ENCODE peak calls at places on chromosomes 16 and 17, in four cellular contexts. W, K, M and U are unnamed samples.

GRCh38 chr17:34252138-34252889 is 2.8 kb upstream of the CCL2 start:
- DNase-seq in W (peak; percentile 95), K (no peak), M (peak; percentile 56), U (no peak)

GRCh38 chr17:58339775-58340622 is 11.4 kb upstream of the TSPOAP1 start:
- DNase-seq in W (no peak), K (no peak), M (no peak), U (no peak)

GRCh38 chr16:29674188-29674587 is 4.8 kb upstream of the QPRT start:
- DNase-seq in W (peak; percentile 40), K (no peak), M (no peak), U (no peak)

GRCh38 chr17:2724783-2725164 is 13.2 kb upstream of the CLUH start:
- DNase-seq in W (peak; percentile 26), K (peak; percentile 77), M (peak; percentile 89), U (peak; percentile 85)

GRCh38 chr17:61245706-61246135 is 153.9 kb upstream of the TBX2 start:
- DNase-seq in W (no peak), K (no peak), M (no peak), U (peak; percentile 79)

GRCh38 chr17:1634841-1635650 is 6.4 kb upstream of the SLC43A2 start:
- DNase-seq in W (no peak), K (no peak), M (no peak), U (no peak)

GRCh38 chr17:7560172-7561027 is 1.3 kb upstream of the SENP3 start:
- DNase-seq in W (peak; percentile 49), K (peak; percentile 90), M (peak; percentile 91), U (peak; percentile 94)

GRCh38 chr17:38707678-38708351 is 2.7 kb downstream of the MLLT6 start:
- DNase-seq in W (no peak), K (no peak), M (no peak), U (no peak)

GRCh38 chr16:88323546-88324330 is 59.0 kb upstream of the ZNF469 start:
- DNase-seq in W (no peak), K (no peak), M (no peak), U (no peak)

DNA sequence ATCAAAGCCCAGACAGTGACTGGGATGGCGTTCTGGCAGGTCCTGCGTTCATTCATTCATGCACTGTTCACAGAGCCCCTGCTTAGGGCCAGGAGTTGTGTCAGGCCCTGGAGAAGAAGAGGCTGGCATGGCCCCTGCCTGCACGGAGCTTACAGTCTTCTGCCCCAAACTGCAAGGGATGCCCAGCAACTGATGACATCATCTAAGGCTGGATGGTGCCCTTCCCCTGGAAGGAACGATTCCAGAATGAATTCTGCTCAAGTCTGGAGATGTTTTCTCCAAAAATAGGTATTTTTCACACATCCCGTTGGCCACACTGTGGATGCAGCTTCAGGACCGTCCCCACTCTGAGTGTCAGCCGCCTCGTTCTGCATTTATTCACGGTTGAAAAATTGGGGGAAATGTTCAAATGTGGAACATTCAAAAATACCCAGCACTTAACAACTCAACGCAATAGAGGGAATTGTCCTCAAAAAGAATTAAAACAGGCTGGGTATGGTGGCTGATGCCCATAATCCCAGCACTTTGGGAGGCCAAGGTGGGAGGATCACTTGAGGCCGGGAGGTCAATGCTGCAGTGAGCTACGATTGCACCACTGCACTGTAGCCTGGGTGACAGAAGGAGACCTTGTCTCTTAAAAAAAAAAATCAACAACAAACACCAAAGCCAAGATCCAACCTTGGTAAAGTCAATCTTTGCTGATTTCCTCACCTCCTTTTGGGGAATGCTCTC is 23.8 kb upstream of the CACNG5 start:
- DNase-seq in W (no peak), K (no peak), M (no peak), U (no peak)
- H4K5ac ChIP-seq in W (no peak overlapping the region), K (no peak overlapping the region), M (no peak overlapping the region), U (no peak overlapping the region)

GRCh38 chr17:37651846-37652245 is 8.6 kb upstream of the DDX52 start:
- DNase-seq in W (no peak), K (no peak), M (no peak), U (no peak)
- H4K5ac ChIP-seq in W (no peak overlapping the region), K (no peak overlapping the region), M (no peak overlapping the region), U (no peak overlapping the region)

GRCh38 chr16:20102021-20102420 is 28.3 kb upstream of the GPR139 start:
- DNase-seq in W (no peak), K (no peak), M (no peak), U (no peak)
- H4K5ac ChIP-seq in W (no peak overlapping the region), K (no peak overlapping the region), M (no peak overlapping the region), U (no peak overlapping the region)

GRCh38 chr16:6672507-6672906 is 660.1 kb upstream of the RBFOX1 start:
- DNase-seq in W (no peak), K (no peak), M (no peak), U (no peak)
- H4K5ac ChIP-seq in W (no peak overlapping the region), K (no peak overlapping the region), M (no peak overlapping the region), U (no peak overlapping the region)

GRCh38 chr17:64658931-64659330 is 3.2 kb downstream of the SMURF2 start:
- DNase-seq in W (peak; percentile 90), K (no peak), M (no peak), U (no peak)
- H4K5ac ChIP-seq in W (no peak overlapping the region), K (no peak overlapping the region), M (no peak overlapping the region), U (no peak overlapping the region)

DNA sequence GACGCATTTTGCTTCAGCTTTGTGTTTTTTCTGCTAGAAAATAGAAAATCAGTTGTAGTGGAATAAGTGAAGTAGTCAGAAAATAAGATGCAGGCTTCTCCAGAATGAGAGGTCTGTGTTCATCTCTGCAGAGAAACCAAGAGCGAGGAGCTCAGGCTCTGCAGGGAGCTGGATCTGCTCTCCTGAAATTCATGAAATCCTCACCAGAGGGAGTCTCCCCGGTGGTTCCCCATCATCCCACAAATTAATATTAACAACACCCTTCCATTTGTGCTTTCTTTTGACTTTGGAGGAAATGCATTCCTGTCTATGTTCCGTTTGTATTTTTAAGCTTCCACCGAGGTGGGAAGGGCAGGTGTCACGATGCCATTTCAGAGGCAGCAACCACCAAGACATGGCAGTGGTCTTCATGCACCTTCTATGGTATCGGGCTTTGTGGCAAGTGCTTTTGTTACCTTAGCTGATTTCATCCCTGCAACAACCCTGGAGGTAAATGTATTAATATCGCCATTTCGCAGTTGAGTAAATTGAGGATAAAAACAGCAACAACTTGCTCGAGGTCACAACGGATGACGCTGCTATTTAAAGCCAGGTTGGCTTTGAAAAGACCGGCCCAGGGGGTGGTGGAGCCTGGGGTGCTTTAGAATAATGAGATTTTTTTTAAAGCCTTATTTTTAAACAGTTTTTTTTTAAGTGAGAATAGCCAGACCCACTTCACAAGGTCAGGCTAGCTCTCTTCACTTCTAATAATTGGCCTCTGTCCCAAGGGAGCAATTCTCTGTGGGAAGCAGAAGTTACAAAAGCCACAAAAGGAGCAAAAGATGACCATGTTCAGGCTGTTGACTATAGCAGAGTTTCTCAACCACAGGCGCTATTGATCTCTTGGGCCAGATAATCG is 367.6 kb upstream of the ERCC4 start:
- DNase-seq in W (no peak), K (no peak), M (no peak), U (no peak)
- H4K5ac ChIP-seq in W (no peak overlapping the region), K (no peak overlapping the region), M (no peak overlapping the region), U (no peak overlapping the region)